ENCODE peak calls at places on chromosomes 4 and X, in nine cellular contexts. One of them, this sample, is unnamed.

GRCh38 chr4:87017580-87018061 is 82.8 kb downstream of the AFF1 start:
- DNase-seq in glutamatergic neuron: no peak
- DNase-seq in epithelial cell of esophagus: no peak
- DNase-seq in fibroblast of gingiva: peak; percentile 66
- DNase-seq in aorta: no peak
- DNase-seq in amygdala: no peak
- DNase-seq in fibroblast of the aortic adventitia: peak; percentile 79
- DNase-seq in H1: no peak
- DNase-seq in RPMI8226: no peak
- DNase-seq in this sample: peak; percentile 63

GRCh38 chr4:139129206-139129605 is 47.8 kb downstream of the ELF2 start:
- DNase-seq in amygdala: no peak
- DNase-seq in aorta: no peak
- DNase-seq in epithelial cell of esophagus: no peak
- DNase-seq in fibroblast of gingiva: no peak
- DNase-seq in glutamatergic neuron: no peak
- DNase-seq in fibroblast of the aortic adventitia: no peak
- DNase-seq in H1: no peak
- DNase-seq in RPMI8226: no peak
- DNase-seq in this sample: no peak

GRCh38 chr4:81773557-81773956 is 301.9 kb upstream of the RASGEF1B start:
- DNase-seq in aorta: no peak
- DNase-seq in fibroblast of gingiva: no peak
- DNase-seq in epithelial cell of esophagus: no peak
- DNase-seq in RPMI8226: no peak
- DNase-seq in fibroblast of the aortic adventitia: no peak
- DNase-seq in amygdala: no peak
- DNase-seq in glutamatergic neuron: no peak
- DNase-seq in H1: no peak
- DNase-seq in this sample: no peak

GRCh38 chr4:74793757-74794340 is 474 bp downstream of the BTC start:
- DNase-seq in glutamatergic neuron: peak; percentile 68
- DNase-seq in aorta: peak; percentile 71
- DNase-seq in fibroblast of the aortic adventitia: peak; percentile 11
- DNase-seq in RPMI8226: peak; percentile 83
- DNase-seq in amygdala: no peak
- DNase-seq in epithelial cell of esophagus: peak; percentile 44
- DNase-seq in fibroblast of gingiva: peak; percentile 35
- DNase-seq in H1: peak; percentile 81
- DNase-seq in this sample: peak; percentile 58

GRCh38 chrX:82973641-82974040 is 534.4 kb upstream of the POU3F4 start:
- DNase-seq in epithelial cell of esophagus: no peak
- DNase-seq in H1: no peak
- DNase-seq in glutamatergic neuron: no peak
- DNase-seq in aorta: no peak
- DNase-seq in fibroblast of gingiva: no peak
- DNase-seq in fibroblast of the aortic adventitia: no peak
- DNase-seq in amygdala: no peak
- DNase-seq in RPMI8226: peak; percentile 71
- DNase-seq in this sample: no peak

GRCh38 chr4:139552908-139553307 is 3.1 kb downstream of the SETD7 start:
- DNase-seq in amygdala: no peak
- DNase-seq in fibroblast of the aortic adventitia: peak; percentile 25
- DNase-seq in fibroblast of gingiva: no peak
- DNase-seq in aorta: no peak
- DNase-seq in H1: no peak
- DNase-seq in epithelial cell of esophagus: no peak
- DNase-seq in RPMI8226: no peak
- DNase-seq in glutamatergic neuron: no peak
- DNase-seq in this sample: no peak

GRCh38 chr4:161595230-161595771 is 568.5 kb downstream of the FSTL5 start:
- DNase-seq in aorta: no peak
- DNase-seq in H1: no peak
- DNase-seq in epithelial cell of esophagus: no peak
- DNase-seq in fibroblast of the aortic adventitia: no peak
- DNase-seq in RPMI8226: no peak
- DNase-seq in fibroblast of gingiva: no peak
- DNase-seq in glutamatergic neuron: no peak
- DNase-seq in amygdala: no peak
- DNase-seq in this sample: no peak

GRCh38 chr4:74328501-74328900 is 20.2 kb downstream of the EPGN start:
- DNase-seq in fibroblast of gingiva: no peak
- DNase-seq in H1: no peak
- DNase-seq in fibroblast of the aortic adventitia: no peak
- DNase-seq in amygdala: no peak
- DNase-seq in aorta: no peak
- DNase-seq in RPMI8226: no peak
- DNase-seq in epithelial cell of esophagus: peak; percentile 41
- DNase-seq in glutamatergic neuron: no peak
- DNase-seq in this sample: peak; percentile 13

GRCh38 chrX:102599084-102599949 is at the start of gene ARMCX5:
- DNase-seq in amygdala: peak; percentile 37
- DNase-seq in RPMI8226: peak; percentile 30
- DNase-seq in epithelial cell of esophagus: peak; percentile 87
- DNase-seq in fibroblast of the aortic adventitia: peak; percentile 88
- DNase-seq in aorta: peak; percentile 81
- DNase-seq in H1: peak; percentile 53
- DNase-seq in glutamatergic neuron: peak; percentile 61
- DNase-seq in fibroblast of gingiva: peak; percentile 87
- DNase-seq in this sample: peak; percentile 89